ENCODE peak calls at places on chromosomes 7 and 10, in four cellular contexts. One of them, this sample, is unnamed.

GRCh38 chr7:139679731-139680594 is 97.8 kb downstream of the HIPK2 start:
- DNase-seq in foreskin fibroblast: peak; percentile 16
- DNase-seq in tibial nerve: no peak
- DNase-seq in astrocyte: peak; percentile 29
- DNase-seq in this sample: no peak

GRCh38 chr10:111261066-111261465 is 184.2 kb downstream of the ADRA2A start:
- DNase-seq in foreskin fibroblast: no peak
- DNase-seq in tibial nerve: no peak
- DNase-seq in astrocyte: no peak
- DNase-seq in this sample: no peak

GRCh38 chr7:132205515-132205914 is 370.8 kb downstream of the PLXNA4 start:
- DNase-seq in tibial nerve: no peak
- DNase-seq in foreskin fibroblast: no peak
- DNase-seq in astrocyte: no peak
- DNase-seq in this sample: no peak

GRCh38 chr10:51832652-51833383 is 133.4 kb upstream of the CSTF2T start:
- DNase-seq in tibial nerve: no peak
- DNase-seq in astrocyte: peak; percentile 88
- DNase-seq in foreskin fibroblast: peak; percentile 64
- DNase-seq in this sample: peak; percentile 16

GRCh38 chr7:45259966-45260646 is 102.5 kb downstream of the RAMP3 start:
- DNase-seq in astrocyte: no peak
- DNase-seq in tibial nerve: peak; percentile 59
- DNase-seq in foreskin fibroblast: peak; percentile 63
- DNase-seq in this sample: peak; percentile 81

GRCh38 chr7:155811895-155812761 is at the start of gene SHH:
- DNase-seq in tibial nerve: no peak
- DNase-seq in foreskin fibroblast: peak; percentile 53
- DNase-seq in astrocyte: no peak
- DNase-seq in this sample: peak; percentile 50

GRCh38 chr7:155842496-155843265 is 30.4 kb upstream of the SHH start:
- DNase-seq in astrocyte: no peak
- DNase-seq in tibial nerve: no peak
- DNase-seq in foreskin fibroblast: no peak
- DNase-seq in this sample: no peak

GRCh38 chr10:77604941-77605351 is 32.7 kb downstream of the KCNMA1 start:
- DNase-seq in tibial nerve: no peak
- DNase-seq in foreskin fibroblast: no peak
- DNase-seq in astrocyte: no peak
- DNase-seq in this sample: no peak

GRCh38 chr10:48502791-48503190 is 102.1 kb downstream of the ARHGAP22 start:
- DNase-seq in astrocyte: no peak
- DNase-seq in tibial nerve: no peak
- DNase-seq in foreskin fibroblast: no peak
- DNase-seq in this sample: no peak

GRCh38 chr10:11014671-11015141 is 3.0 kb upstream of the CELF2 start:
- DNase-seq in foreskin fibroblast: peak; percentile 62
- DNase-seq in astrocyte: no peak
- DNase-seq in tibial nerve: no peak
- DNase-seq in this sample: peak; percentile 28

GRCh38 chr7:130930260-130930659 is 196.3 kb upstream of the KLF14 start:
- DNase-seq in foreskin fibroblast: no peak
- DNase-seq in tibial nerve: no peak
- DNase-seq in astrocyte: no peak
- DNase-seq in this sample: no peak

GRCh38 chr10:102043456-102043855 is 12.5 kb downstream of the ARMH3 start:
- DNase-seq in foreskin fibroblast: peak; percentile 17
- DNase-seq in astrocyte: no peak
- DNase-seq in tibial nerve: no peak
- DNase-seq in this sample: no peak

GRCh38 chr7:40221836-40222235 is 87.0 kb downstream of the SUGCT start:
- DNase-seq in tibial nerve: no peak
- DNase-seq in astrocyte: peak; percentile 99
- DNase-seq in foreskin fibroblast: peak; percentile 94
- DNase-seq in this sample: no peak

GRCh38 chr7:158861004-158861787 is 4.8 kb downstream of the DYNC2I1 start:
- DNase-seq in astrocyte: no peak
- DNase-seq in tibial nerve: no peak
- DNase-seq in foreskin fibroblast: no peak
- DNase-seq in this sample: peak; percentile 26

GRCh38 chr10:86258940-86259339 is 107.7 kb downstream of the GRID1 start:
- DNase-seq in astrocyte: no peak
- DNase-seq in foreskin fibroblast: no peak
- DNase-seq in tibial nerve: no peak
- DNase-seq in this sample: no peak

GRCh38 chr10:73446926-73447325 is 13.6 kb upstream of the MSS51 start:
- DNase-seq in foreskin fibroblast: no peak
- DNase-seq in tibial nerve: no peak
- DNase-seq in astrocyte: no peak
- DNase-seq in this sample: no peak

GRCh38 chr7:114418117-114418516 is 3.5 kb downstream of the FOXP2 start:
- DNase-seq in astrocyte: no peak
- DNase-seq in tibial nerve: no peak
- DNase-seq in foreskin fibroblast: no peak
- DNase-seq in this sample: no peak

GRCh38 chr7:95330194-95331003 is 6.1 kb upstream of the PON1 start:
- DNase-seq in astrocyte: no peak
- DNase-seq in foreskin fibroblast: peak; percentile 9
- DNase-seq in tibial nerve: no peak
- DNase-seq in this sample: no peak

GRCh38 chr7:152640829-152641228 is 35.1 kb downstream of the XRCC2 start:
- DNase-seq in astrocyte: no peak
- DNase-seq in foreskin fibroblast: no peak
- DNase-seq in tibial nerve: no peak
- DNase-seq in this sample: no peak

GRCh38 chr7:2138146-2138765 is 94.5 kb downstream of the MAD1L1 start:
- DNase-seq in foreskin fibroblast: no peak
- DNase-seq in tibial nerve: no peak
- DNase-seq in astrocyte: no peak
- DNase-seq in this sample: no peak

GRCh38 chr10:23293145-23293724 is 51.4 kb downstream of the C10orf67 start:
- DNase-seq in foreskin fibroblast: peak; percentile 24
- DNase-seq in astrocyte: peak; percentile 8
- DNase-seq in tibial nerve: no peak
- DNase-seq in this sample: peak; percentile 86

GRCh38 chr7:122887198-122887597 is 938 bp upstream of the CADPS2 start:
- DNase-seq in foreskin fibroblast: peak; percentile 44
- DNase-seq in tibial nerve: peak; percentile 55
- DNase-seq in astrocyte: peak; percentile 75
- DNase-seq in this sample: peak; percentile 84

GRCh38 chr10:50540069-50540825 is 83.5 kb downstream of the SGMS1 start:
- DNase-seq in tibial nerve: no peak
- DNase-seq in foreskin fibroblast: no peak
- DNase-seq in astrocyte: no peak
- DNase-seq in this sample: no peak

GRCh38 chr10:42933454-42934340 is 143.2 kb upstream of the RET start:
- DNase-seq in astrocyte: no peak
- DNase-seq in foreskin fibroblast: no peak
- DNase-seq in tibial nerve: no peak
- DNase-seq in this sample: peak; percentile 73

GRCh38 chr7:116832692-116833091 is 29.7 kb upstream of the CAPZA2 start:
- DNase-seq in astrocyte: no peak
- DNase-seq in foreskin fibroblast: no peak
- DNase-seq in tibial nerve: no peak
- DNase-seq in this sample: no peak

DNA sequence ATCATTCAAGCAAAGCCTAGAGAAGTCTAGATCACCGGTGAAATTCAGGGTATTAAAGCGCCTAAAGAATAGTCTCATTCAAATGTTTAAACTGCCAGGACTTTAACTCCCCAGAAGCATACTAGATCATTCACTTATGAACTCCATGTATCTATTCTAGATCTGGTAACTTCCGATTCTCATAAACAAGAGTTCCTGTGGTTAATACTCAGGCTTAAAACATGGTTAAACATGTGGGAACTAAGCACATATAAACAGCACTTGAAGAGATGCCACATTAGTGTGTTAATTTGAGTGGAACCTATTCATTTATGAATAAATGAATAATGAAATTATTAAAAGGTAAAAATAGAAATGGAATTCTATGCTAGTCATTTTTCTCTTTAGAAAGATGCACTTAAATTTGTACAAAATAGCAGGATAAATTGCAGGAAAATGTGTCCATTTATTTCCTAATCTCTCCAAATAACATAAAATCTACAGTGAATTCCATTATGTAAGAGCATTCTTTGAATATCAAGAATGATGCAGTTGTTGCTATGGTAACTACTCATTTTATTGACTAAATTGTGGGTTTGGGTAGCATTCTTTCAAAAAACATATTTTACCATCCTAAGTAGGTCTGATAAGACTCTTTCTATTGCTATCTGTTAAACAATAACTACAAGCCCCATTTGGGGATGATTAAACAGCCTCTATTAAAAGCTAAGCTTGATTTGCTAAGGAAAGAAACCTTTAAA is 147.6 kb upstream of the TMEM168 start:
- DNase-seq in tibial nerve: no peak
- DNase-seq in foreskin fibroblast: peak; percentile 25
- DNase-seq in astrocyte: peak; percentile 52
- DNase-seq in this sample: no peak
- H3K4me3 ChIP-seq in tibial nerve: no peak overlapping the region
- H3K4me3 ChIP-seq in foreskin fibroblast: peak overlapping the region; percentile 82
- H3K4me3 ChIP-seq in astrocyte: peak overlapping the region; percentile 3
- H3K4me3 ChIP-seq in this sample: peak overlapping the region; percentile 71

GRCh38 chr10:133162910-133163856 is 3.2 kb downstream of the KNDC1 start:
- DNase-seq in tibial nerve: no peak
- DNase-seq in astrocyte: no peak
- DNase-seq in foreskin fibroblast: no peak
- DNase-seq in this sample: no peak

GRCh38 chr10:133159950-133160812 is at the start of gene KNDC1:
- DNase-seq in astrocyte: no peak
- DNase-seq in foreskin fibroblast: peak; percentile 69
- DNase-seq in tibial nerve: no peak
- DNase-seq in this sample: peak; percentile 79

GRCh38 chr10:133162178-133162909 is 2.3 kb downstream of the KNDC1 start:
- DNase-seq in astrocyte: no peak
- DNase-seq in tibial nerve: no peak
- DNase-seq in foreskin fibroblast: no peak
- DNase-seq in this sample: no peak

GRCh38 chr10:133160813-133161471 is 923 bp downstream of the KNDC1 start:
- DNase-seq in tibial nerve: no peak
- DNase-seq in astrocyte: no peak
- DNase-seq in foreskin fibroblast: peak; percentile 9
- DNase-seq in this sample: peak; percentile 54

GRCh38 chr10:133161486-133162051 is 1.6 kb downstream of the KNDC1 start:
- DNase-seq in tibial nerve: no peak
- DNase-seq in foreskin fibroblast: no peak
- DNase-seq in astrocyte: no peak
- DNase-seq in this sample: peak; percentile 23
- H3K4me3 ChIP-seq in tibial nerve: peak overlapping the region; percentile 59
- H3K4me3 ChIP-seq in foreskin fibroblast: peak overlapping the region; percentile 55
- H3K4me3 ChIP-seq in astrocyte: no peak overlapping the region
- H3K4me3 ChIP-seq in this sample: peak overlapping the region; percentile 95

DNA sequence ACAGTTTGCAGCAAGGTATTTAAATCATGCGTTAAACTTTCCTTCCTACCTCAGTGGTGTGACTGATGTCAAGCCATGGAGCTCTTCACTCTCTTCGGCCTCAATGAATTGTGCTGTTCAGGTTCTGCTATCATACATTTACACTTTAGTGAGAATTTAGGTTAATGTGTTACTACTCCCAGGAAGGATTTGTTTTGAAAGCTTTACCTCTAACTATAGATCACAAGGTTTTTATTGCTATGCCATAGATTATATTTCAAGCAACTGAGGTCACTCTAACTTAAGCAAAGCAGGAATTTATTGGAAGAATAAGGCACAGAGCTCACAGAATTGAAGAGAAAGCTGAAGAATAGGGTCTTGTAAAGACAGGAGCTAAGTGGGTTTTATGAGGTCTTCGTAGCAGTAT is 11.0 kb upstream of the ADD3 start:
- DNase-seq in tibial nerve: no peak
- DNase-seq in foreskin fibroblast: no peak
- DNase-seq in astrocyte: no peak
- DNase-seq in this sample: no peak
- H3K4me3 ChIP-seq in tibial nerve: no peak overlapping the region
- H3K4me3 ChIP-seq in foreskin fibroblast: no peak overlapping the region
- H3K4me3 ChIP-seq in astrocyte: no peak overlapping the region
- H3K4me3 ChIP-seq in this sample: no peak overlapping the region

GRCh38 chr10:5943536-5943935 is 33.8 kb downstream of the IL15RA start:
- DNase-seq in foreskin fibroblast: peak; percentile 46
- DNase-seq in astrocyte: peak; percentile 62
- DNase-seq in tibial nerve: no peak
- DNase-seq in this sample: peak; percentile 34

GRCh38 chr10:5945561-5946418 is 31.6 kb downstream of the IL15RA start:
- DNase-seq in foreskin fibroblast: peak; percentile 90
- DNase-seq in astrocyte: peak; percentile 98
- DNase-seq in tibial nerve: peak; percentile 62
- DNase-seq in this sample: no peak

GRCh38 chr10:5946786-5947185 is 30.6 kb downstream of the IL15RA start:
- DNase-seq in tibial nerve: no peak
- DNase-seq in foreskin fibroblast: no peak
- DNase-seq in astrocyte: no peak
- DNase-seq in this sample: no peak

GRCh38 chr10:5944389-5945202 is 32.7 kb downstream of the IL15RA start:
- DNase-seq in tibial nerve: peak; percentile 88
- DNase-seq in foreskin fibroblast: peak; percentile 99
- DNase-seq in astrocyte: peak; percentile 100
- DNase-seq in this sample: no peak

DNA sequence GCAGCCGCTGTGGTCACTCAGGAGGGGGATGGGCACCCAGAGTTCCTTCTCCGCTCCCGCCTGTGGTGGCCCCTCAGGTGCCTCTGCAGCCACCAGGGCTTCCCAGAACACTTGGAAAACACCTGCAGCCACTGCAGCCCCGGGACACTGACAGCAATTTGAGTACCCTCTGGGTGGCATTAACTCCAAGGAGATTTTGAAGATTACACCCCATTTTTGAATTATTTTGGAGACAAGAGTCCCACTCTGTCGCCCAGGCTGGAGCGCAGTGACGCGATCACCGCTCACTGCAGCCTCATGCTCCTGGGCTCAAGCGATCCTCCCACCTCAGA is 32.2 kb downstream of the IL15RA start:
- DNase-seq in tibial nerve: no peak
- DNase-seq in foreskin fibroblast: no peak
- DNase-seq in astrocyte: no peak
- DNase-seq in this sample: no peak
- H3K4me3 ChIP-seq in tibial nerve: peak overlapping the region; percentile 33
- H3K4me3 ChIP-seq in foreskin fibroblast: no peak overlapping the region
- H3K4me3 ChIP-seq in astrocyte: peak overlapping the region; percentile 30
- H3K4me3 ChIP-seq in this sample: no peak overlapping the region

This sample was measured in neural progenitor cell.